ENCODE peak calls at places on chromosomes 2 and 18, in six cellular contexts. B, M, O, W, N and L are unnamed samples.

GRCh38 chr2:239014897-239015768 is 167.2 kb downstream of the TWIST2 start:
- DNase-seq in M (no peak), W (no peak), O (no peak), B (no peak), N (no peak), L (no peak)

GRCh38 chr18:48161911-48162698 is 231.6 kb upstream of the SMAD2 start:
- DNase-seq in M (peak), W (no peak), O (no peak), B (no peak), N (no peak), L (peak)

GRCh38 chr2:109193807-109194702 is 65.0 kb downstream of the SH3RF3 start:
- DNase-seq in N (no peak), O (no peak), M (no peak), W (no peak), B (no peak), L (no peak)

GRCh38 chr2:64978514-64979268 is 10.5 kb upstream of the SLC1A4 start:
- DNase-seq in B (peak), M (no peak), W (no peak), N (no peak), O (peak), L (no peak)

GRCh38 chr18:50356036-50356945 is 18.6 kb upstream of the SKA1 start:
- DNase-seq in B (no peak), M (no peak), O (no peak), W (peak), N (peak), L (no peak)

GRCh38 chr2:64848363-64848762 is 140.8 kb upstream of the SLC1A4 start:
- DNase-seq in W (no peak), N (no peak), O (no peak), M (no peak), B (no peak), L (no peak)

GRCh38 chr18:76456018-76456750 is 38.9 kb downstream of the ZNF516 start:
- DNase-seq in W (no peak), O (no peak), M (no peak), N (no peak), B (no peak), L (no peak)

GRCh38 chr2:1675633-1676032 is 68.7 kb downstream of the PXDN start:
- DNase-seq in B (no peak), N (no peak), W (no peak), O (peak), M (peak), L (no peak)

GRCh38 chr2:8628179-8628869 is 53.5 kb upstream of the ID2 start:
- DNase-seq in M (peak), N (no peak), O (peak), B (peak), W (no peak), L (no peak)

GRCh38 chr2:30708491-30709290 is 98.6 kb downstream of the CAPN13 start:
- DNase-seq in N (no peak), M (peak), O (peak), B (peak), W (no peak), L (no peak)

GRCh38 chr2:25324905-25325592 is 16.7 kb downstream of the DNMT3A start:
- DNase-seq in B (no peak), M (no peak), O (peak), N (no peak), W (no peak), L (no peak)

GRCh38 chr2:26457695-26458364 is 20.1 kb downstream of the OTOF start:
- DNase-seq in N (no peak), O (no peak), B (no peak), W (no peak), M (no peak), L (no peak)

GRCh38 chr2:27264753-27265535 is 2.1 kb upstream of the SLC30A3 start:
- DNase-seq in O (peak), N (peak), M (peak), B (no peak), W (no peak), L (peak)

DNA sequence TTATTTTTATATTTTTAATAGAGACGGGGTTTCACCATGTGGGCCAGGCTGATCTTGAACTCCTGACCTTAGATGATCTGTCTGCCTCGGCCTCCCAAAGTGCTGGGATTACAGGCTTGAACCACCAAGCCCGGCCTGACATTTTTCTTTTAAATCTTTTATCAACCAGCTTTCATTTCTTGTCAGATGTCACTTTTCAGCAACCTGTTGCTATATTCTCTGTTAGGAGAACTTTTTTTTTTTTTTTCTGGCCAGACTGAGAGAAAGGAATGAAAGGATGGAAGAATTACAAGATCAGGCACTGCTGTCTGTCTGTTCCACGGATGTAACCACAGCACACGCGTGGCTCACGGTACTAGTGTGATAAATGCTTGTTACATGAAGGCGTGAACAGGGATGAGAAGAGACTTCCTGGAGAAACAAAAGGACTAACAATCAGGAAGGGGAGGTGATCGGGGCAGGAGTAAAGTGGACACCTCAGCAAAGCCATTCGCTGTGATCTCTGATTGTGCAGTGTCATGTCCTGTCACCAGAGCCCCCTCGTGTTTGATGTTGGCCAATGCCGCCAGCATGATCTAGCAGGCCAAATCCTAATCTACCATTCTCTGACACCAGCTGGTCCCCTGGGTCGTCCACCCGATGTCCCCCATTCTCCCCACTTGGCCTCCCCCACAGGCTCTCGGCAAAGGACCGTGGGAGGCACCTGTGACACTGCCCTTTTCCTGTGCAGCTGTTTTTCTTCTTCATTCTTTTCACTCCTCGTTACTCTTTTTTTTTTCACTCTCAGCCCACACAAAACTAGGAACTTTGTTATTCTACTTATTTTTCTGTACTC is 146.6 kb downstream of the TGIF1 start:
- DNase-seq in M (no peak), N (peak), W (no peak), O (peak), B (peak), L (no peak)
- TF ChIP-seq BHLHE40 in M (no peak), N (peak), W (no peak), O (no peak), B (peak), L (no peak)

GRCh38 chr2:54348672-54349071 is 92.6 kb upstream of the TSPYL6 start:
- DNase-seq in W (no peak), O (peak), B (no peak), N (peak), M (no peak), L (no peak)
- TF ChIP-seq BHLHE40 in W (no peak), O (no peak), B (no peak), N (no peak), M (no peak), L (no peak)

DNA sequence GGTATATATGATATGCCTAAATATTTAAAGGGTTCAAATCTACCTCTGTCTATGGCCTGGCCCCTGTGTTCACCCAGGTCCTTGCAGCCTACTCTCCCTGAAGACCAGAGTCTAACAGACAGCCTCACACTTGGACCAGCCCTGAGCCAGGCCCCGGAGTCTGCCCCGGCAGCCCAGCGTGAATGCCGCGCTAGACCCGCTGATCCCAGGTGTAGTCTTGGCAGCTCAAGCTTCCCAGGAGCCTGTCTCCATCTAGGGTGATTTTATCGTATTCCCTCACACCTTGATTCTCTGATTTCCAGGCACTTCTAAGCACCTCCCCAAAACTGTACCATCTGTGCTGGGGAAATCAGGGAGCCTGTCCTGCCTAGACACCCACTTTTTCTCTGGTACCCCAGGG is 33.8 kb downstream of the ZNF532 start:
- DNase-seq in M (no peak), B (no peak), O (no peak), N (no peak), W (no peak), L (no peak)
- TF ChIP-seq BHLHE40 in M (no peak), B (no peak), O (no peak), N (no peak), W (no peak), L (no peak)

DNA sequence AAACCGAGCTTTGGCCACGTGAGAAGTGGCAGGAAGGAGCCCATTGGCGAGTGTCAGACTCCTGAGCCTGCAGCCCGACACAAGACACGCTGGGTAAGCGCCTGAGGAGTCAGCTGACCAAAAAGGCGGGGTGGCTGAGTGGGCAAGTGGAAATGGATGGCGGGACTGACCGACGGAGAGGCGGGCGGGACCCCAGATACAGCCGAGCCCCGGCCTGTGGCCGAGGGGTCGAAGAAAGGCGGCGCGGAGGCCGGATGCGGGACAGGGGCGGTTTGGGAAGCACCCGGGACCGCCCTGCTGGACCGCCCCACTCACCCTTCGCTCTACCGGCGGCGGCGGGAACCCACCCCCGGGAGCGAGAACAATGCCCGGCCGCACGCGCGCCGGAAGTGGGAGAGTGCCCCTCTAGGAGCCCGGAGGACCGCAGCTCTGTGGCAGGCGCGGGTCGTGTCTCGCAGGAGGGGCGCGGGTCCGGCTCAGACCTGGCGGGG is 22.8 kb downstream of the ZSCAN30 start:
- DNase-seq in O (no peak), M (no peak), W (no peak), B (no peak), N (no peak), L (no peak)
- TF ChIP-seq BHLHE40 in O (no peak), M (no peak), W (peak), B (no peak), N (no peak), L (no peak)

GRCh38 chr2:231181848-231182247 is 16.6 kb upstream of the ARMC9 start:
- DNase-seq in M (peak), N (peak), O (peak), B (peak), W (peak), L (peak)
- TF ChIP-seq BHLHE40 in M (no peak), N (peak), O (no peak), B (peak), W (peak), L (no peak)

GRCh38 chr2:237210763-237211162 is 125.1 kb downstream of the COPS8 start:
- DNase-seq in B (no peak), N (no peak), M (no peak), O (no peak), W (no peak), L (no peak)
- TF ChIP-seq BHLHE40 in B (no peak), N (no peak), M (no peak), O (no peak), W (no peak), L (no peak)

GRCh38 chr2:46171441-46171953 is 125.7 kb upstream of the EPAS1 start:
- DNase-seq in M (no peak), O (peak), N (no peak), W (no peak), B (no peak), L (no peak)
- TF ChIP-seq BHLHE40 in M (no peak), O (no peak), N (no peak), W (no peak), B (no peak), L (no peak)